ENCODE peak calls at places on chromosomes 6 and 20, in ten cellular contexts. P is neural crest cell; Z is GM23338; Y is choroid plexus epithelial cell; J is neuronal stem cell; N is stimulated activated CD8-positive, alpha-beta memory T cell treated with anti-CD3 and anti-CD28 coated beads, Interleukin-7, amount 100 ng/mL, for 24 hours; S is GM03348; I is HepG2; V is nucleus accumbens; B is coronary artery. X is an unnamed sample.

GRCh38 chr6:46029602-46030001 is 13.9 kb upstream of the CLIC5 start:
- DNase-seq in N (no peak), I (no peak), S (no peak), B (no peak), V (no peak), Y (no peak), Z (no peak), J (no peak), P (no peak), X (no peak)

GRCh38 chr6:36926711-36927110 is 27.8 kb upstream of the PI16 start:
- DNase-seq in V (no peak), J (no peak), S (no peak), Y (peak), Z (no peak), P (no peak), N (no peak), B (no peak), I (no peak), X (no peak)

GRCh38 chr6:53524455-53524815 is 20.5 kb downstream of the GCLC start:
- DNase-seq in Z (peak), P (no peak), B (no peak), S (peak), N (no peak), I (no peak), V (no peak), Y (peak), J (no peak), X (no peak)

GRCh38 chr6:166751051-166751595 is 124.1 kb upstream of the RPS6KA2 start:
- DNase-seq in V (no peak), S (no peak), P (no peak), Z (peak), J (no peak), I (no peak), N (no peak), B (no peak), Y (no peak), X (no peak)

GRCh38 chr20:46357030-46357514 is 48.8 kb upstream of the CDH22 start:
- DNase-seq in B (no peak), Y (no peak), P (no peak), S (no peak), J (no peak), V (no peak), I (no peak), Z (no peak), N (no peak), X (no peak)

GRCh38 chr20:18225652-18226051 is 62.7 kb upstream of the ZNF133 start:
- DNase-seq in I (no peak), N (no peak), S (peak), B (no peak), V (no peak), Y (peak), J (no peak), P (no peak), Z (no peak), X (no peak)

GRCh38 chr20:50113420-50114224 is 672 bp upstream of the UBE2V1 start:
- DNase-seq in P (no peak), Y (no peak), B (no peak), Z (no peak), J (no peak), S (no peak), I (no peak), N (no peak), V (no peak), X (no peak)

GRCh38 chr6:87799651-87800050 is 97.6 kb upstream of the AKIRIN2 start:
- DNase-seq in J (no peak), B (no peak), S (no peak), Y (no peak), Z (no peak), N (no peak), V (no peak), I (no peak), P (no peak), X (no peak)

GRCh38 chr20:58669287-58670006 is 18.4 kb downstream of the STX16 start:
- DNase-seq in J (no peak), B (no peak), S (no peak), I (no peak), Z (peak), Y (no peak), N (no peak), P (no peak), V (no peak), X (no peak)

GRCh38 chr20:43590036-43590391 is 723 bp upstream of the IFT52 start:
- DNase-seq in S (peak), P (no peak), Y (no peak), J (no peak), Z (peak), V (no peak), B (no peak), N (no peak), I (peak), X (no peak)

X was measured in AG09309.